ENCODE peak calls at places on chromosome 11, in eight cellular contexts. One of them, this sample, is unnamed.

GRCh38 chr11:3132271-3132781 is 32.8 kb downstream of the OSBPL5 start:
- DNase-seq in activated CD4-positive, alpha-beta T cell treated with anti-CD3 and anti-CD28 coated beads for 24 hours: no peak
- DNase-seq in naive thymus-derived CD8-positive, alpha-beta T cell: no peak
- DNase-seq in T-cell: no peak
- DNase-seq in HFFc6: no peak
- DNase-seq in NB4: no peak
- DNase-seq in sciatic nerve: peak
- DNase-seq in ACHN: no peak
- DNase-seq in this sample: no peak

GRCh38 chr11:127675602-127676001 is 675.0 kb upstream of the KIRREL3 start:
- DNase-seq in ACHN: no peak
- DNase-seq in naive thymus-derived CD8-positive, alpha-beta T cell: no peak
- DNase-seq in activated CD4-positive, alpha-beta T cell treated with anti-CD3 and anti-CD28 coated beads for 24 hours: no peak
- DNase-seq in HFFc6: no peak
- DNase-seq in T-cell: no peak
- DNase-seq in NB4: no peak
- DNase-seq in sciatic nerve: no peak
- DNase-seq in this sample: no peak

GRCh38 chr11:119479685-119480275 is 56.8 kb upstream of the THY1 start:
- DNase-seq in ACHN: no peak
- DNase-seq in activated CD4-positive, alpha-beta T cell treated with anti-CD3 and anti-CD28 coated beads for 24 hours: no peak
- DNase-seq in T-cell: no peak
- DNase-seq in HFFc6: peak
- DNase-seq in naive thymus-derived CD8-positive, alpha-beta T cell: no peak
- DNase-seq in NB4: peak
- DNase-seq in sciatic nerve: no peak
- DNase-seq in this sample: no peak

GRCh38 chr11:117924631-117925170 is 4.5 kb downstream of the TMPRSS13 start:
- DNase-seq in activated CD4-positive, alpha-beta T cell treated with anti-CD3 and anti-CD28 coated beads for 24 hours: no peak
- DNase-seq in NB4: no peak
- DNase-seq in ACHN: no peak
- DNase-seq in sciatic nerve: no peak
- DNase-seq in T-cell: no peak
- DNase-seq in HFFc6: no peak
- DNase-seq in naive thymus-derived CD8-positive, alpha-beta T cell: peak
- DNase-seq in this sample: no peak

GRCh38 chr11:85663781-85664560 is 958 bp downstream of the CREBZF start:
- DNase-seq in T-cell: peak
- DNase-seq in ACHN: peak
- DNase-seq in sciatic nerve: peak
- DNase-seq in NB4: peak
- DNase-seq in HFFc6: peak
- DNase-seq in activated CD4-positive, alpha-beta T cell treated with anti-CD3 and anti-CD28 coated beads for 24 hours: peak
- DNase-seq in naive thymus-derived CD8-positive, alpha-beta T cell: peak
- DNase-seq in this sample: peak

GRCh38 chr11:47569646-47570045 is 4.2 kb downstream of the PTPMT1 start:
- DNase-seq in HFFc6: no peak
- DNase-seq in sciatic nerve: peak
- DNase-seq in naive thymus-derived CD8-positive, alpha-beta T cell: no peak
- DNase-seq in ACHN: no peak
- DNase-seq in NB4: no peak
- DNase-seq in T-cell: no peak
- DNase-seq in activated CD4-positive, alpha-beta T cell treated with anti-CD3 and anti-CD28 coated beads for 24 hours: no peak
- DNase-seq in this sample: no peak

GRCh38 chr11:13332124-13332523 is 54.5 kb downstream of the BMAL1 start:
- DNase-seq in NB4: no peak
- DNase-seq in sciatic nerve: no peak
- DNase-seq in naive thymus-derived CD8-positive, alpha-beta T cell: no peak
- DNase-seq in ACHN: no peak
- DNase-seq in T-cell: no peak
- DNase-seq in activated CD4-positive, alpha-beta T cell treated with anti-CD3 and anti-CD28 coated beads for 24 hours: no peak
- DNase-seq in HFFc6: no peak
- DNase-seq in this sample: no peak

GRCh38 chr11:92111291-92111690 is 113.3 kb upstream of the FAT3 start:
- DNase-seq in HFFc6: no peak
- DNase-seq in naive thymus-derived CD8-positive, alpha-beta T cell: no peak
- DNase-seq in sciatic nerve: no peak
- DNase-seq in T-cell: no peak
- DNase-seq in ACHN: no peak
- DNase-seq in NB4: no peak
- DNase-seq in activated CD4-positive, alpha-beta T cell treated with anti-CD3 and anti-CD28 coated beads for 24 hours: no peak
- DNase-seq in this sample: no peak

GRCh38 chr11:33039274-33040126 is at the start of gene TCP11L1:
- DNase-seq in naive thymus-derived CD8-positive, alpha-beta T cell: peak
- DNase-seq in HFFc6: peak
- DNase-seq in NB4: peak
- DNase-seq in sciatic nerve: peak
- DNase-seq in T-cell: peak
- DNase-seq in ACHN: peak
- DNase-seq in activated CD4-positive, alpha-beta T cell treated with anti-CD3 and anti-CD28 coated beads for 24 hours: peak
- DNase-seq in this sample: peak

GRCh38 chr11:19508166-19508565 is 204.5 kb upstream of the NAV2 start:
- DNase-seq in T-cell: no peak
- DNase-seq in NB4: no peak
- DNase-seq in HFFc6: no peak
- DNase-seq in ACHN: peak
- DNase-seq in naive thymus-derived CD8-positive, alpha-beta T cell: no peak
- DNase-seq in activated CD4-positive, alpha-beta T cell treated with anti-CD3 and anti-CD28 coated beads for 24 hours: no peak
- DNase-seq in sciatic nerve: no peak
- DNase-seq in this sample: no peak

GRCh38 chr11:43937434-43938411 is 4.7 kb upstream of the C11orf96 start:
- DNase-seq in naive thymus-derived CD8-positive, alpha-beta T cell: no peak
- DNase-seq in NB4: peak
- DNase-seq in sciatic nerve: no peak
- DNase-seq in HFFc6: peak
- DNase-seq in ACHN: peak
- DNase-seq in T-cell: no peak
- DNase-seq in activated CD4-positive, alpha-beta T cell treated with anti-CD3 and anti-CD28 coated beads for 24 hours: no peak
- DNase-seq in this sample: no peak

GRCh38 chr11:59755701-59756495 is 722 bp downstream of the STX3 start:
- DNase-seq in sciatic nerve: peak
- DNase-seq in T-cell: peak
- DNase-seq in HFFc6: peak
- DNase-seq in activated CD4-positive, alpha-beta T cell treated with anti-CD3 and anti-CD28 coated beads for 24 hours: no peak
- DNase-seq in NB4: peak
- DNase-seq in naive thymus-derived CD8-positive, alpha-beta T cell: peak
- DNase-seq in ACHN: peak
- DNase-seq in this sample: peak

GRCh38 chr11:71372693-71373657 is 75.2 kb downstream of the DHCR7 start:
- DNase-seq in NB4: peak
- DNase-seq in T-cell: no peak
- DNase-seq in sciatic nerve: no peak
- DNase-seq in naive thymus-derived CD8-positive, alpha-beta T cell: no peak
- DNase-seq in activated CD4-positive, alpha-beta T cell treated with anti-CD3 and anti-CD28 coated beads for 24 hours: no peak
- DNase-seq in ACHN: peak
- DNase-seq in HFFc6: peak
- DNase-seq in this sample: no peak

GRCh38 chr11:43925932-43926505 is 16.4 kb upstream of the C11orf96 start:
- DNase-seq in activated CD4-positive, alpha-beta T cell treated with anti-CD3 and anti-CD28 coated beads for 24 hours: no peak
- DNase-seq in HFFc6: no peak
- DNase-seq in NB4: no peak
- DNase-seq in T-cell: no peak
- DNase-seq in sciatic nerve: no peak
- DNase-seq in naive thymus-derived CD8-positive, alpha-beta T cell: no peak
- DNase-seq in ACHN: no peak
- DNase-seq in this sample: no peak

This sample was measured in naive thymus-derived CD4-positive, alpha-beta T cell.